ENCODE peak calls at places on chromosomes 11 and 22, in four cellular contexts. P is adrenal gland, F is thoracic aorta, N is prostate gland. J is an unnamed sample.

GRCh38 chr11:2780850-2781412 is 81.1 kb upstream of the KCNQ1OT1 start:
- DNase-seq in F (no peak), N (peak; percentile 2), P (no peak), J (peak; percentile 32)

GRCh38 chr11:77968337-77968736 is 26.1 kb downstream of the INTS4 start:
- DNase-seq in F (no peak), N (no peak), P (no peak), J (no peak)

GRCh38 chr22:25987948-25988347 is 181.3 kb upstream of the SEZ6L start:
- DNase-seq in P (no peak), N (no peak), F (no peak), J (no peak)

GRCh38 chr11:108912587-108912986 is 247.7 kb downstream of the DDX10 start:
- DNase-seq in N (no peak), P (no peak), F (no peak), J (no peak)

GRCh38 chr11:76455331-76455730 is 10.5 kb downstream of the EMSY start:
- DNase-seq in F (no peak), P (no peak), N (no peak), J (no peak)

GRCh38 chr22:36286096-36286957 is 33.4 kb downstream of the APOL1 start:
- DNase-seq in F (peak; percentile 31), N (peak; percentile 69), P (peak; percentile 83), J (peak; percentile 84)

GRCh38 chr22:43921361-43921760 is 2.2 kb upstream of the PNPLA3 start:
- DNase-seq in N (no peak), F (no peak), P (peak; percentile 82), J (peak; percentile 80)

GRCh38 chr11:103202048-103202651 is 92.9 kb downstream of the DYNC2H1 start:
- DNase-seq in F (no peak), N (no peak), P (no peak), J (no peak)

GRCh38 chr11:128451651-128452470 is 135.5 kb downstream of the ETS1 start:
- DNase-seq in P (peak; percentile 36), N (no peak), F (no peak), J (peak; percentile 55)

GRCh38 chr11:74138572-74138971 is 32.2 kb downstream of the C2CD3 start:
- DNase-seq in N (peak; percentile 89), P (peak; percentile 55), F (no peak), J (no peak)

GRCh38 chr22:17896552-17896951 is 122.3 kb upstream of the BID start:
- DNase-seq in N (peak; percentile 36), P (peak; percentile 74), F (no peak), J (no peak)

GRCh38 chr11:122863704-122864326 is 18.7 kb upstream of the JHY start:
- DNase-seq in F (no peak), N (no peak), P (peak; percentile 31), J (no peak)

GRCh38 chr22:17767236-17768065 is 6.8 kb downstream of the BID start:
- DNase-seq in F (no peak), N (no peak), P (no peak), J (no peak)

GRCh38 chr11:123235117-123235686 is 40.2 kb upstream of the CLMP start:
- DNase-seq in F (peak; percentile 13), P (no peak), N (no peak), J (peak; percentile 28)

GRCh38 chr22:23068832-23069385 is 1.4 kb upstream of the GNAZ start:
- DNase-seq in P (peak; percentile 3), F (no peak), N (no peak), J (peak; percentile 32)
- H3K4me3 ChIP-seq in P (no peak overlapping the region), F (peak overlapping the region; percentile 70), N (no peak overlapping the region), J (no peak overlapping the region)

DNA sequence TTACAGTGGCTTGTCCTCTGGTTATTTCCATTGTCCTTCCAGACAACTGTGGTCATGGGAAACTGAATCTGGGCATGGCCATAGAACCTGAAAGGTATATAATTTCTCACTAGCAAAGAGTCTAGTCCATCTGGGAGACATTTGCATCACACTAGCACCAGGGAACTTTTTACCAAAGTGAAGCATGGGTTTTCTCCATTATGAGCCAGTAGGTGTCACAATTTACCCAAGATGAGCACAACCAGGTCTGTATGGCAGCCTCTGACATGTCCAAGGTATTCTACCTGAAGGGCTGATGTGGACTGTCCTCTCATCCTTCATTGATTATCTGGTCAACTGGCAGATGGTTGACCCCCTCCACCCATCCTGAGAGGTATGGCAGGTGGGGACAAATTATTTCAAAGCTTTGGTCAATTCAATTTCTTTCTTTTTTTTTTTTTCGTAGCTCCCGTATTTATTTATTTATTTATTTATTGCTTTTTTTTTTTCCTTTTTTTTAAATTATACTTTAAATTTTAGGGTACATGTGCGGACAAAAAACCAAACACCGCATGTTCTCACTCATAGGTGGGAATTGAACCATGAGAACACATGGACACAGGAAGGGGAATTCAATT is 425.9 kb downstream of the TMEM135 start:
- DNase-seq in N (no peak), F (no peak), P (no peak), J (no peak)
- TF ChIP-seq CTCF in N (no peak), F (no peak), P (no peak), J (no peak)

DNA sequence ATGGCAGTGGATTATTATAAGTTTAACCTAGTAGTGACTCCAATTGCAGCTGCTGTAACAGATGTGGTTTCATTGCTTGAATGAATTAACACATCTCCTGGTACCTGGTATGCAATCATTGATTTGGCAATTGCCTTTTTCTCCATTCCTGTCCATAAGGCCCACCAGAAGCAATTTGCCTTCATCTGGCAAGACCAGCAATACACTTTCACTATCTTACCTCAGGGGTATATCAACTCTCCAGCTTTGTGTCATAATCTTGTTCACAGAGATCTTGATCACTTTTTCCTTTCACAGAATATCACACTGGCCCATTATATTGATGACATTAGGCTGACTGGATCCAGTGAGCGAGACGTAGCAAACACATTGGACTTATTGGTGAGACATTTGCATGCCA is 128.7 kb upstream of the ZC3H12C start:
- DNase-seq in F (no peak), P (no peak), N (no peak), J (no peak)
- H3K4me1 ChIP-seq in F (no peaks in the 10 kb centered on the region), P (no peaks in the 10 kb centered on the region), N (no peaks in the 10 kb centered on the region), J (no peaks in the 10 kb centered on the region)

DNA sequence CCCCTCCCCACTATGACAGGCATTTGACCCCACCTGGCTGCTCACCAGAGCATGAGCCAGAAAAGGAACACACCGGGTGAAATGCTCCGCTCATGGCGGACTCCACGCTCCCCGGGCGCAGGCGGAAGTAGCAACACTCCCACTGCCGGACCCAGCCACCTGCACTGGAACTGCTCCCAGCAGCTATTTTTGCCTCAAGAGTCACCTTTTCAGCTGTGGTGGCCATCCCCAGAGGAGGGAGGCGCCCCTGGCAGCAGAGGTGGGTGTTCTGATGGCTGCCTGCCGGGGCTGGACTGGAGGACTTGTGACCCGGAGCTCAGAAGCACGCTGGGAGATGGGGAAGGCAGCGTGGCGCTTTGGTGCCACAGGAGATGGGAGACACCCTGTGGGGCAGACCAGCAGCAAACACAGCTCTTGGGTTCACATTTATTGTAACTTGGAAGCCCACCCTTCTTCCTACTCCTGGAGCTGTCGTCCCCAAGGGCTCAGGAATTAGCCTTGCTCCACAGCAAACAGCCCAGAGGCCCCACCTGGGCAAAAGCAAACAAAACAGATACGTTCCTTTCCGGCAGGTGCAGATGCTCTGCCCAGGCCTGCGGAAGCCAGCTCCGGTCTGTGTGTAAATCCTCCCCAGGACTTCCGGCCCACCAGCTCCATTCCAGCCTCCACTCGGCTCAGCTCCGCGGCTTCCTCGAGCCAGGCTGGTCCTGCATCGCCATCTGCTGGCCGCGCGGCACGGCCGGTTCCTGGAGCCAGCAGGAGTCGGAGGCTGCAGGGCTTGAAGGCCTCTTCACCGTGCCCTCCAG is 3.7 kb downstream of the RPS19BP1 start:
- DNase-seq in P (peak; percentile 91), F (peak; percentile 59), N (peak; percentile 92), J (peak; percentile 90)
- H3K4me3 ChIP-seq in P (no peak overlapping the region), F (peak overlapping the region; percentile 53), N (peak overlapping the region; percentile 4), J (no peak overlapping the region)

GRCh38 chr11:406796-407650 is 7.8 kb downstream of the SIGIRR start:
- DNase-seq in P (peak; percentile 71), F (no peak), N (peak; percentile 61), J (peak; percentile 92)
- TF ChIP-seq CTCF in P (peak; percentile 14), F (no peak), N (peak; percentile 27), J (peak; percentile 23)

GRCh38 chr22:19942886-19943664 is 1.5 kb upstream of the TXNRD2 start:
- DNase-seq in F (no peak), P (peak; percentile 39), N (peak; percentile 65), J (peak; percentile 25)

GRCh38 chr22:19940536-19941364 is 822 bp upstream of the COMT start:
- DNase-seq in F (no peak), N (no peak), P (no peak), J (peak; percentile 50)

GRCh38 chr22:19942071-19942885 is 660 bp upstream of the TXNRD2 start:
- DNase-seq in P (peak; percentile 64), N (no peak), F (no peak), J (peak; percentile 48)

GRCh38 chr22:19943665-19944026 is 2.0 kb upstream of the TXNRD2 start:
- DNase-seq in N (no peak), F (no peak), P (peak; percentile 27), J (no peak)

DNA sequence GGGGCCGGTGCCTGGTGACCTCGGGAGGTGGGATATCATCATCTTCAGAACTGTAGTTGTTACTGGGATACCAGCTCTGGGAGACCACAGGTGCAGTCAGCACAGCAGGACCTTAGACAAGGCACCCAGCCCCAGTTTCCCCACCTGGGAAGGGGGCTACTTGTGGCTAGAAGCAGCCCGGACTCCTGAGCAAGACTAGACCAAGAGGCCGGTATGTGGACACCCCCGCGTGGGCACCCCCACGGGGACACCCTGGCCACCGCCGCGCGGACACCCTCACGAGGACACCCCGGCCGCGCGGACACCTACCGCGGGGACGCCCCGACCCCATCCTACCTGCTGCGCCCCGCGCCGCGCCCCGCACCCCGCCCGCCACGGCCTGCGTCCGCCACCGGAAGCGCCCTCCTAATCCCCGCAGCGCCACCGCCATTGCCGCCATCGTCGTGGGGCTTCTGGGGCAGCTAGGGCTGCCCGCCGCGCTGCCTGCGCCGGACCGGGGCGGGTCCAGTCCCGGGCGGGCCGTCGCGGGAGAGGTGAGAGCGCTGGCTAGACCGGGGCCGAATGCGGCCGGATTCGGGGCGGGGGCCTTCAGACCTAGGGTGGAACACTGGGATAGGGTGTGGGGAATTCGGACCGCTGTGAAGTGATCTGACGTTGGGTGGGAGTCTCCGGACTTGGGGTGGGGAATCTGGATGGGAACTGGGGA is at the start of the genes COMT and TXNRD2:
- DNase-seq in P (peak; percentile 65), F (no peak), N (peak; percentile 54), J (peak; percentile 77)
- H3K4me1 ChIP-seq in P (peaks cover 33% of the 10 kb centered on the region), F (peaks cover 49% of the 10 kb centered on the region), N (peaks cover 14% of the 10 kb centered on the region), J (peaks cover 25% of the 10 kb centered on the region)

DNA sequence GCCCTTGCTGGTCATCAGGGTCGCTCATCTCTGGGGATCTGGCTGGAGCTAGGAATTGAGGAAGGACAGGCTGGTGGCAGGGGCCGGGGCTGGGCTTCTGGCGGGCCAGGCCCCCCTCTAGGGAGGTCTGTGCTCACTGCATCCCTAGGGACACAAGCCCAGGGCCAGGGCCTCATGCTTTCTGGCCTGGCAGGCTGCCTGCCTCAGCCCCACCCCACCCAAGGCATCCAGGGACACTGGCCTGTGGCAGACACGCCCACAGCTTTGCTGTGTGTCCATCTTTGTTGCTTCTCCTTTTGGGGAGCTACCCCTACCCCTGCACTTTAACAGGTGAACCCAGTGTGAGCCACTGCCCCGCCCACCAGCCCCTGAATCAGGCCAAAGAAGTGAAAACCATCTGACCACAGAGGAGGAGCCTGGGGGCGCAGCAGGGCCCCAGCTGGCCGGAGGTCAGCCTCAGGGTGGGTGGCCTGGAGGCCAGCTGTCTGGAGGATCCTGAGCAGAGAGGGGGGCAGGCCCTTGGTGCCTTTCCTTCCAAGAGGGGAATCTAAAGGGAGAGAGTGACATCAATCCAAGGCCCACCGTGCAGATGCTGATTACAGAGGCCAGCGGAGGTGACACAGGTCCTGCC is 26.8 kb upstream of the CELSR1 start:
- DNase-seq in N (no peak), F (no peak), P (no peak), J (no peak)
- H3K4me3 ChIP-seq in N (no peak overlapping the region), F (no peak overlapping the region), P (no peak overlapping the region), J (no peak overlapping the region)

J was measured in right lobe of liver.